ENCODE peak calls at places on chromosome 19, in four cellular contexts. L, O, Q and E are unnamed samples.

GRCh38 chr19:50710094-50710493 is 9.5 kb downstream of the SHANK1 start:
- DNase-seq in L (no peak), O (no peak), Q (no peak), E (no peak)

GRCh38 chr19:15191982-15192381 is 8.8 kb downstream of the NOTCH3 start:
- DNase-seq in L (no peak), O (no peak), Q (no peak), E (no peak)

GRCh38 chr19:41587101-41587837 is 11.3 kb downstream of the CEACAM21 start:
- DNase-seq in L (no peak), O (no peak), Q (no peak), E (no peak)

GRCh38 chr19:55720214-55720746 is 17.9 kb downstream of the NLRP9 start:
- DNase-seq in L (no peak), O (no peak), Q (no peak), E (no peak)

GRCh38 chr19:2458054-2458453 is 1.3 kb upstream of the LMNB2 start:
- DNase-seq in L (no peak), O (peak), Q (no peak), E (no peak)

GRCh38 chr19:311813-312261 is 20.6 kb upstream of the PLPP2 start:
- DNase-seq in L (no peak), O (no peak), Q (no peak), E (no peak)

GRCh38 chr19:48718711-48719231 is 754 bp downstream of the MAMSTR start:
- DNase-seq in L (no peak), O (peak), Q (no peak), E (no peak)

GRCh38 chr19:12656899-12657571 is 9.5 kb downstream of the MAN2B1 start:
- DNase-seq in L (peak), O (no peak), Q (peak), E (peak)

GRCh38 chr19:16522559-16523377 is 19.5 kb downstream of the CHERP start:
- DNase-seq in L (no peak), O (no peak), Q (no peak), E (no peak)

GRCh38 chr19:19816679-19817078 is 4.9 kb downstream of the ZNF506 start:
- DNase-seq in L (no peak), O (no peak), Q (no peak), E (no peak)

GRCh38 chr19:39363909-39364457 is 21.8 kb downstream of the SAMD4B start:
- DNase-seq in L (no peak), O (no peak), Q (no peak), E (no peak)

GRCh38 chr19:2389594-2389993 is 29.5 kb downstream of the TMPRSS9 start:
- DNase-seq in L (no peak), O (no peak), Q (no peak), E (no peak)

GRCh38 chr19:2289714-2290435 is 7.9 kb upstream of the PEAK3 start:
- DNase-seq in L (no peak), O (no peak), Q (peak), E (no peak)

GRCh38 chr19:10283786-10284540 is 2.8 kb upstream of the ICAM4 start:
- DNase-seq in L (no peak), O (no peak), Q (no peak), E (no peak)

GRCh38 chr19:10278935-10279334 is 7.8 kb upstream of the ICAM4 start:
- DNase-seq in L (no peak), O (no peak), Q (no peak), E (no peak)

GRCh38 chr19:10277795-10278583 is 7.1 kb downstream of the ICAM1 start:
- DNase-seq in L (no peak), O (no peak), Q (no peak), E (no peak)

GRCh38 chr19:10283301-10283733 is 3.4 kb upstream of the ICAM4 start:
- DNase-seq in L (no peak), O (no peak), Q (no peak), E (no peak)

GRCh38 chr19:10279737-10280442 is 6.9 kb upstream of the ICAM4 start:
- DNase-seq in L (no peak), O (no peak), Q (no peak), E (no peak)
- TF ChIP-seq ELF4 in L (no peak), O (no peak), Q (no peak), E (no peak)

DNA sequence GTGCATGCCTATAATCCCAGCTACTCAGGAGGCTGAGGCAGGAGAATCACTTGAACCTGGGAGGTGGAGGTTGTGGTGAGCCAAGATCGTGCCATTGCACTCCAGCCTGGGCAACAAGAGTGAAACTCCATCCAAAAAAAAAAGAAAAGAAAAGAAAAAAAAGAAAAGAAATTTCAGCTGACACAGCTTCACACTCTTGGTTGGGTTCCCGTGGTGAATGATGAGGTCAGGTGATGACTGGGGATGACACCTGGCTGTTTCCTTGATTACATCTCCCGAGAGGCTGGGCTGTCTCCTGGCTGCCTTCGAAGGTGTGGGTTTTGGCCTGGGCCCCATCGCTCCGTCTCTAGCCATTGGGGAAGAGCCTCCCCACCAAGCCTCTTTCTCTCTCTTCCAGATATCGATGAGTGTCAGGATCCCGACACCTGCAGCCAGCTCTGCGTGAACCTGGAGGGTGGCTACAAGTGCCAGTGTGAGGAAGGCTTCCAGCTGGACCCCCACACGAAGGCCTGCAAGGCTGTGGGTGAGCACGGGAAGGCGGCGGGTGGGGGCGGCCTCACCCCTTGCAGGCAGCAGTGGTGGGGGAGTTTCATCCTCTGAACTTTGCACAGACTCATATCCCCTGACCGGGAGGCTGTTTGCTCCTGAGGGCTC is 22.0 kb downstream of the LDLR start:
- DNase-seq in L (no peak), O (no peak), Q (no peak), E (no peak)
- TF ChIP-seq ELF4 in L (no peak), O (no peak), Q (no peak), E (no peak)

GRCh38 chr19:5677597-5677996 is 2.7 kb downstream of the MICOS13 start:
- DNase-seq in L (no peak), O (no peak), Q (no peak), E (no peak)

GRCh38 chr19:5676711-5677110 is 3.6 kb downstream of the MICOS13 start:
- DNase-seq in L (no peak), O (no peak), Q (no peak), E (no peak)

GRCh38 chr19:5674734-5675133 is 5.6 kb downstream of the MICOS13 start:
- DNase-seq in L (no peak), O (no peak), Q (no peak), E (no peak)

GRCh38 chr19:5677156-5677555 is 3.2 kb downstream of the MICOS13 start:
- DNase-seq in L (no peak), O (no peak), Q (no peak), E (no peak)

GRCh38 chr19:5676105-5676671 is 4.1 kb downstream of the MICOS13 start:
- DNase-seq in L (no peak), O (no peak), Q (no peak), E (no peak)
- TF ChIP-seq ELF4 in L (no peak), O (no peak), Q (no peak), E (no peak)

DNA sequence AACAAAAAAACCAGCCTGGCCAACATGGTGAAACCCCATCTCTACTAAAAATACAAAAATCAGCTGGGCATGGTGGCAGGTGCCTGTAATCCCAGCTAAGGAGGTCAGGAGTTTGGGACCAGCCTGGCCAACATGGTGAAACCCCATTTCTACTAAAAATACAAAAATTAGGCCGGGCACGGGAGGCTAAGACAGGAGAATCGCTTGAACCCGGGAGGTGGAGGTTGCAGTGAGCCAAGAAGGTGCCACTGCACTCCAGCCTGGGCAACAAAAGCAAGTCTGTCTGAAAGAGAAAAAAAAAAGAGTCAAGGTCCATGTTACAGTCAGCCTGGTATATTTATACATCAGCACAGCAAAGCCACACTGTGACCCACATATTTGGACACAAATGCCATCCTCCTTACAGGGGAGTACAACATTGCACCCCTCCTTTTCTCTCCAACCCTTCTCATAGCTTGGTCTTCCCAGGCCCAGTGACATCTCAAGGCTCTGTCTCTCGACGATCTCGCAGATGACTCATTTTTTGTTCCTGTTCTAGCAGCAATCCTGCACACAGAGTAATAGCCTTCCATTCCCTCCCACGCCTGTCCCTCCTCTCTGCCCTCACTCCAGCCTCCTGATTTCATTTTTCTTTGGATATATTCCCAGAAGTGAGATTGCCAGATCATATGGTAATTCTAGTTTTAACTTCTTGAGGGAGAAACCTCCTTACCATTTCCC is 21.0 kb upstream of the DPP9 start:
- DNase-seq in L (no peak), O (no peak), Q (peak), E (no peak)
- TF ChIP-seq ELF4 in L (no peak), O (no peak), Q (no peak), E (no peak)